ENCODE peak calls at places on chromosome 6, in five cellular contexts. One of them, this sample, is unnamed.

GRCh38 chr6:62615366-62616015 is 329.5 kb upstream of the KHDRBS2 start:
- DNase-seq in right cardiac atrium: no peak
- DNase-seq in H54: no peak
- DNase-seq in astrocyte of the cerebellum: no peak
- DNase-seq in aorta: no peak
- DNase-seq in this sample: no peak

GRCh38 chr6:105484238-105485161 is 81.6 kb upstream of the PREP start:
- DNase-seq in right cardiac atrium: no peak
- DNase-seq in H54: no peak
- DNase-seq in aorta: no peak
- DNase-seq in astrocyte of the cerebellum: no peak
- DNase-seq in this sample: peak

GRCh38 chr6:136424450-136424849 is 125.8 kb downstream of the MAP7 start:
- DNase-seq in aorta: no peak
- DNase-seq in H54: no peak
- DNase-seq in astrocyte of the cerebellum: no peak
- DNase-seq in right cardiac atrium: no peak
- DNase-seq in this sample: no peak

GRCh38 chr6:134714679-134715078 is 235.2 kb downstream of the ALDH8A1 start:
- DNase-seq in H54: no peak
- DNase-seq in right cardiac atrium: no peak
- DNase-seq in astrocyte of the cerebellum: peak
- DNase-seq in aorta: no peak
- DNase-seq in this sample: no peak

GRCh38 chr6:155377061-155377460 is 62.8 kb upstream of the TFB1M start:
- DNase-seq in right cardiac atrium: no peak
- DNase-seq in aorta: no peak
- DNase-seq in astrocyte of the cerebellum: peak
- DNase-seq in H54: peak
- DNase-seq in this sample: peak

GRCh38 chr6:15602144-15602543 is 60.7 kb downstream of the DTNBP1 start:
- DNase-seq in H54: no peak
- DNase-seq in astrocyte of the cerebellum: no peak
- DNase-seq in aorta: no peak
- DNase-seq in right cardiac atrium: no peak
- DNase-seq in this sample: no peak

GRCh38 chr6:2651966-2652365 is 98.8 kb downstream of the MYLK4 start:
- DNase-seq in aorta: no peak
- DNase-seq in right cardiac atrium: no peak
- DNase-seq in astrocyte of the cerebellum: no peak
- DNase-seq in H54: no peak
- DNase-seq in this sample: no peak

GRCh38 chr6:109718991-109719390 is 27.9 kb downstream of the FIG4 start:
- DNase-seq in H54: no peak
- DNase-seq in right cardiac atrium: no peak
- DNase-seq in aorta: no peak
- DNase-seq in astrocyte of the cerebellum: no peak
- DNase-seq in this sample: no peak

GRCh38 chr6:150604467-150604866 is 4.8 kb downstream of the PLEKHG1 start:
- DNase-seq in astrocyte of the cerebellum: no peak
- DNase-seq in aorta: no peak
- DNase-seq in right cardiac atrium: no peak
- DNase-seq in H54: no peak
- DNase-seq in this sample: no peak

GRCh38 chr6:112027942-112028674 is 25.8 kb upstream of the CCN6 start:
- DNase-seq in aorta: no peak
- DNase-seq in astrocyte of the cerebellum: no peak
- DNase-seq in H54: no peak
- DNase-seq in right cardiac atrium: no peak
- DNase-seq in this sample: no peak

GRCh38 chr6:107819976-107820551 is 4.0 kb downstream of the SCML4 start:
- DNase-seq in H54: no peak
- DNase-seq in aorta: no peak
- DNase-seq in astrocyte of the cerebellum: no peak
- DNase-seq in right cardiac atrium: no peak
- DNase-seq in this sample: no peak

GRCh38 chr6:47059216-47059885 is 17.2 kb upstream of the ADGRF1 start:
- DNase-seq in aorta: no peak
- DNase-seq in right cardiac atrium: no peak
- DNase-seq in H54: no peak
- DNase-seq in astrocyte of the cerebellum: no peak
- DNase-seq in this sample: no peak

GRCh38 chr6:44158770-44159228 is at the start of gene CAPN11:
- DNase-seq in aorta: no peak
- DNase-seq in right cardiac atrium: no peak
- DNase-seq in astrocyte of the cerebellum: no peak
- DNase-seq in H54: no peak
- DNase-seq in this sample: no peak

GRCh38 chr6:139187489-139187888 is 52.6 kb downstream of the HECA start:
- DNase-seq in aorta: no peak
- DNase-seq in H54: no peak
- DNase-seq in right cardiac atrium: no peak
- DNase-seq in astrocyte of the cerebellum: no peak
- DNase-seq in this sample: no peak

GRCh38 chr6:137202078-137202477 is 17.1 kb downstream of the IFNGR1 start:
- DNase-seq in astrocyte of the cerebellum: no peak
- DNase-seq in H54: no peak
- DNase-seq in aorta: no peak
- DNase-seq in right cardiac atrium: no peak
- DNase-seq in this sample: no peak

GRCh38 chr6:710601-711571 is 17.9 kb upstream of the EXOC2 start:
- DNase-seq in astrocyte of the cerebellum: peak
- DNase-seq in right cardiac atrium: peak
- DNase-seq in aorta: peak
- DNase-seq in H54: peak
- DNase-seq in this sample: peak

GRCh38 chr6:80618953-80619352 is 512.5 kb downstream of the BCKDHB start:
- DNase-seq in astrocyte of the cerebellum: no peak
- DNase-seq in right cardiac atrium: no peak
- DNase-seq in aorta: no peak
- DNase-seq in H54: no peak
- DNase-seq in this sample: no peak

GRCh38 chr6:41208439-41209106 is 7.6 kb upstream of the TREML2 start:
- DNase-seq in H54: no peak
- DNase-seq in astrocyte of the cerebellum: no peak
- DNase-seq in aorta: no peak
- DNase-seq in right cardiac atrium: no peak
- DNase-seq in this sample: no peak

GRCh38 chr6:48032156-48032555 is 78.8 kb downstream of the PTCHD4 start:
- DNase-seq in right cardiac atrium: no peak
- DNase-seq in H54: no peak
- DNase-seq in aorta: no peak
- DNase-seq in astrocyte of the cerebellum: peak
- DNase-seq in this sample: peak

GRCh38 chr6:107491059-107491609 is 1.2 kb downstream of the SOBP start:
- DNase-seq in astrocyte of the cerebellum: no peak
- DNase-seq in aorta: peak
- DNase-seq in H54: no peak
- DNase-seq in right cardiac atrium: peak
- DNase-seq in this sample: peak

GRCh38 chr6:34806738-34807453 is 15.0 kb downstream of the BLTP3A start:
- DNase-seq in astrocyte of the cerebellum: no peak
- DNase-seq in H54: peak
- DNase-seq in right cardiac atrium: no peak
- DNase-seq in aorta: no peak
- DNase-seq in this sample: no peak

GRCh38 chr6:116265081-116265829 is 11.4 kb upstream of the TSPYL4 start:
- DNase-seq in right cardiac atrium: peak
- DNase-seq in astrocyte of the cerebellum: no peak
- DNase-seq in H54: peak
- DNase-seq in aorta: no peak
- DNase-seq in this sample: no peak

GRCh38 chr6:31351734-31352496 is 5.1 kb downstream of the HLA-B start:
- DNase-seq in aorta: no peak
- DNase-seq in H54: no peak
- DNase-seq in astrocyte of the cerebellum: no peak
- DNase-seq in right cardiac atrium: no peak
- DNase-seq in this sample: no peak

GRCh38 chr6:28693033-28693750 is 167.5 kb downstream of the GPX5 start:
- DNase-seq in right cardiac atrium: no peak
- DNase-seq in aorta: no peak
- DNase-seq in astrocyte of the cerebellum: no peak
- DNase-seq in H54: no peak
- DNase-seq in this sample: no peak

GRCh38 chr6:26202201-26202611 is 115.0 kb downstream of the HFE start:
- DNase-seq in aorta: no peak
- DNase-seq in right cardiac atrium: no peak
- DNase-seq in astrocyte of the cerebellum: no peak
- DNase-seq in H54: no peak
- DNase-seq in this sample: no peak

GRCh38 chr6:12037803-12038202 is 25.7 kb downstream of the HIVEP1 start:
- DNase-seq in aorta: no peak
- DNase-seq in astrocyte of the cerebellum: no peak
- DNase-seq in H54: no peak
- DNase-seq in right cardiac atrium: no peak
- DNase-seq in this sample: no peak

GRCh38 chr6:25181923-25182322 is 97.3 kb upstream of the CARMIL1 start:
- DNase-seq in H54: no peak
- DNase-seq in aorta: no peak
- DNase-seq in astrocyte of the cerebellum: no peak
- DNase-seq in right cardiac atrium: no peak
- DNase-seq in this sample: no peak

GRCh38 chr6:161744211-161745067 is 470.6 kb upstream of the AGPAT4 start:
- DNase-seq in right cardiac atrium: no peak
- DNase-seq in H54: no peak
- DNase-seq in aorta: no peak
- DNase-seq in astrocyte of the cerebellum: peak
- DNase-seq in this sample: no peak

GRCh38 chr6:23228439-23229024 is 659.2 kb downstream of the HDGFL1 start:
- DNase-seq in right cardiac atrium: no peak
- DNase-seq in aorta: no peak
- DNase-seq in astrocyte of the cerebellum: no peak
- DNase-seq in H54: peak
- DNase-seq in this sample: no peak

GRCh38 chr6:166006593-166007301 is 160.9 kb downstream of the TBXT start:
- DNase-seq in right cardiac atrium: no peak
- DNase-seq in aorta: no peak
- DNase-seq in astrocyte of the cerebellum: no peak
- DNase-seq in H54: no peak
- DNase-seq in this sample: peak

GRCh38 chr6:11952291-11952690 is 59.8 kb upstream of the HIVEP1 start:
- DNase-seq in aorta: no peak
- DNase-seq in astrocyte of the cerebellum: no peak
- DNase-seq in right cardiac atrium: no peak
- DNase-seq in H54: no peak
- DNase-seq in this sample: no peak

GRCh38 chr6:43781572-43781928 is 11.5 kb downstream of the VEGFA start:
- DNase-seq in right cardiac atrium: no peak
- DNase-seq in astrocyte of the cerebellum: no peak
- DNase-seq in aorta: no peak
- DNase-seq in H54: no peak
- DNase-seq in this sample: no peak

GRCh38 chr6:130778946-130779657 is 48.1 kb upstream of the SMLR1 start:
- DNase-seq in right cardiac atrium: no peak
- DNase-seq in astrocyte of the cerebellum: peak
- DNase-seq in H54: no peak
- DNase-seq in aorta: no peak
- DNase-seq in this sample: no peak

This sample was measured in A549.